ENCODE peak calls at places on chromosomes 16 and 17, in ten cellular contexts. E, M, X, T, J, Q, D, I, K and V are unnamed samples.

GRCh38 chr17:4744999-4745969 is 5.6 kb upstream of the CXCL16 start:
- DNase-seq in E (no peak), M (no peak), X (no peak), T (no peak), J (peak), Q (no peak), D (no peak), I (no peak), K (no peak), V (no peak)

GRCh38 chr16:22278841-22279240 is 18.4 kb upstream of the POLR3E start:
- DNase-seq in E (no peak), M (no peak), X (no peak), T (no peak), J (no peak), Q (no peak), D (no peak), I (no peak), K (no peak), V (no peak)

GRCh38 chr17:27381007-27381501 is 75.2 kb upstream of the KSR1 start:
- DNase-seq in E (peak), M (peak), X (peak), T (peak), J (peak), Q (peak), D (peak), I (no peak), K (peak), V (peak)

GRCh38 chr16:14177704-14178103 is 106.6 kb downstream of the MRTFB start:
- DNase-seq in E (no peak), M (no peak), X (no peak), T (no peak), J (no peak), Q (no peak), D (no peak), I (no peak), K (no peak), V (no peak)

GRCh38 chr16:9723136-9723535 is 459.1 kb downstream of the GRIN2A start:
- DNase-seq in E (no peak), M (no peak), X (no peak), T (no peak), J (no peak), Q (no peak), D (no peak), I (no peak), K (no peak), V (no peak)

GRCh38 chr16:29972992-29973383 is 680 bp upstream of the TAOK2 start:
- DNase-seq in E (no peak), M (no peak), X (no peak), T (no peak), J (no peak), Q (no peak), D (no peak), I (no peak), K (no peak), V (no peak)

GRCh38 chr16:70438325-70438982 is 446 bp downstream of the ST3GAL2 start:
- DNase-seq in E (peak), M (peak), X (no peak), T (peak), J (no peak), Q (no peak), D (no peak), I (no peak), K (no peak), V (no peak)

GRCh38 chr16:12532871-12533610 is 270.6 kb downstream of the CPPED1 start:
- DNase-seq in E (no peak), M (no peak), X (no peak), T (no peak), J (no peak), Q (no peak), D (no peak), I (no peak), K (no peak), V (no peak)

GRCh38 chr17:58487589-58488427 is at the start of gene HSF5:
- DNase-seq in E (no peak), M (no peak), X (no peak), T (no peak), J (no peak), Q (peak), D (no peak), I (no peak), K (peak), V (no peak)

GRCh38 chr17:4747847-4748246 is 8.1 kb upstream of the CXCL16 start:
- DNase-seq in E (no peak), M (no peak), X (no peak), T (no peak), J (no peak), Q (no peak), D (peak), I (no peak), K (no peak), V (no peak)

GRCh38 chr17:27293359-27293897 is 486 bp upstream of the WSB1 start:
- DNase-seq in E (peak), M (peak), X (peak), T (peak), J (no peak), Q (no peak), D (no peak), I (no peak), K (no peak), V (no peak)

GRCh38 chr17:16013943-16014407 is 14.4 kb downstream of the TTC19 start:
- DNase-seq in E (no peak), M (no peak), X (no peak), T (no peak), J (peak), Q (no peak), D (peak), I (peak), K (no peak), V (no peak)

GRCh38 chr17:47952181-47953021 is 5.3 kb downstream of the PRR15L start:
- DNase-seq in E (no peak), M (no peak), X (peak), T (no peak), J (peak), Q (peak), D (no peak), I (no peak), K (no peak), V (no peak)

DNA sequence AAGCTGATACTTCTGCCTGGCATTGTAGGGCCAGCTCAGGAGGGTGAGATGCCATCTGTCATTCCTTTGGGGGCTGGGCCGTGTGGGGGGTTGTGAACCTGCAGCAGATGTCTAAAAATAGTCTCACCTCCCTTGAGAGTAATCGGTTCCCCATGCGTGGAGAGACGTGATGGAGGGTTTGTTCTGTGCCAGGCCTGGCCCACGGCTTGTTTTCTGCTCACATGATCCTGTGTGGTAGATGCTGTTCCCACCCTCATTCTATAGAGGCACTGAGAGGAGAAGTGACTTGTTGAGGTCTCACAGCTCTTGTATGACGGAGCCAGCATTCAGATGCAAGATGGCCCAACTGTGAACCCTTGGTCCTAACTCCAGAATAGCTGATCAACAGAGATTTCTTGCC is 4.6 kb downstream of the IRF8 start:
- DNase-seq in E (no peak), M (no peak), X (no peak), T (no peak), J (no peak), Q (no peak), D (no peak), I (no peak), K (no peak), V (no peak)
- H3K4me3 ChIP-seq in E (no peak), M (no peak), X (no peak), T (no peak), J (no peak), Q (no peak), D (no peak), I (no peak), K (no peak), V (no peak)

DNA sequence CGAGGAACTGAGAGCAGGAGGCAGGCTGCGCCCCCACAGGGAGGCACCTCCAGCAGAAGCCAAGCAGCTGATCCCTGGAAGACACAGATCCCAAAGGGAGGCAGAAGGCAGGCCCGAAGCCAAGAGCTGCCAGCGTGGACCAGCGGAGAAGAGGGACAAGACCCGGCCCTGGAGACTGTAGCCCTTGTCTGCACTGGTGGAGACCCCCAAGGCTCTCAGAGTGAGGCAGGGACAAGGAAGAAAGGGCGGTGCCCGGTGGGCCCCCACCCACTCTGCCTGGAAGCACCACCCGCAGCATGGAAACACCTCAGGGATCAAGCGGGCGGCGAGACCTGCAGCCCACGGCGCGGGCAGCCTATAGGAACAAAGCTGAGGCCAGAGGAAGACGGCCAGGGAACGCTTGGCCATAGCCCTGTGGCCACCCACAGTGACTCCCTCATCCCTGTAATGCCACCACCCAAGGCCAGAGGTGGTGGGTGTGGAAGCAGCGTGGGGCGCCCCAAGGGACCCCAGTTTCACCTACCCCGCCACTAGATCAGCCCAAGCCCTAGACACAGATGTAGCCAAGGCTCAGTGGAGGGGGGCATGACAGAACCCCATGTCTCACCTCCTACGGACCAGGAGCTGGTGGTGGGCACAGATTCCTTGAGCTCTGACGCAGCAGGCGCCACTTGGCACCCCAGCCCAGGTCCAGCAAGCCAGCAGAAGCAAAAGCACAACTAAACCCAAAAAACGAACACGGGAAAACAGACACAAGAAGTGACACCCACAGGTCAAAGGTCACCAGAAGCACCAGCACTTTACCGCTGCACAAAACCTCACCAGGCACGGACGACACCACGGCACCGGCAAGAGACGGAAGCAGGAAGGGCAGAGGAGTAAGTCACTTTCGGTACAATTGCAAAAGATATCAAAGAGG is 2.9 kb upstream of the SIRT7 start:
- DNase-seq in E (no peak), M (no peak), X (no peak), T (no peak), J (no peak), Q (no peak), D (no peak), I (no peak), K (no peak), V (no peak)
- H3K4me3 ChIP-seq in E (no peak), M (no peak), X (no peak), T (no peak), J (no peak), Q (no peak), D (no peak), I (no peak), K (no peak), V (no peak)

GRCh38 chr17:76561799-76562268 is 22.0 kb downstream of the PRCD start:
- DNase-seq in E (no peak), M (no peak), X (no peak), T (no peak), J (no peak), Q (no peak), D (peak), I (no peak), K (no peak), V (no peak)
- H3K4me3 ChIP-seq in E (no peak), M (no peak), X (no peak), T (no peak), J (no peak), Q (no peak), D (no peak), I (no peak), K (no peak), V (peak)

DNA sequence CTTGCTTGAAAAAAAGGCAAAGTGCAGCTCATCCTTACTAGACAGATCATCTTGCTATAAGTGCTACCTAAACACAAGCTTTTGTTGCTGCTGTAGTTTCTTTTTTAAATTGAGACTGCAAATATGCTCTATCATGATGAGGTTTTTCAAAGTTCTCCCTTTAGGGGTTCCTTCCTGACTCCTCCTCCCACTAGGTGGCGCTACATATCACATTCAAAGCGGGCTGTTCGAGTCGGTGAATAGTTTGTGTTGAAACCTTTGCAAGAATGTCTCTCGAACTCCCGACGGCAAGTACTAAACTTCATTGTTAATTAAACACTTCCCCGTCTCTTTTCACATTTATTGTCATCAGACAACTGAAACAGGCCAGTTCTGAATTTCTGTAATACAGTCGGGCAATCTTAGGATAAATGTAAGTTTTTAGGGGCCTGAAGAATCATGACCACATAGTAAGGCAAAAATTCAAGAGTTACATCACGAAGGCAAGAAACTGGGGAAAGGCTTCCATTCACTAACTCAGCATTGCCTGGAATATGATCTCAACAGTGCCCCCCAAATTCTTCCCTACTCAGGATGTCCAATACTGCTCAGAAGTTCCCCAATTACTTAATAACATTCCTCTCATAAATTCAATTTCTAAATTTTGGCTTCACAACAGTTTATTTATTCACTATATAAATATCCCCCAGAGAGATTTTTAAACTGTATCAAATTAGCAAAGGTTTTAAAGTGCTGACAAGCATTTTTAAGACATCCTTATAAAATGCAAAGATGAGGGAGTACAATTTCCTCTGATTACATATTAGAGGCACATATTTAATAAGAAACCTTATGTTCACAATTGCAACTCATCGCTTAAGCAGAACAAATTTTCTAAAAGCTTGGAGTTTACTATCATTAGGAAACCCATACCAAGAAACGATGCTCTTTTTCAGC is 6.7 kb downstream of the HS3ST3A1 start:
- DNase-seq in E (peak), M (peak), X (peak), T (peak), J (peak), Q (peak), D (peak), I (no peak), K (peak), V (peak)
- H3K4me3 ChIP-seq in E (no peak), M (no peak), X (no peak), T (no peak), J (no peak), Q (no peak), D (peak), I (no peak), K (no peak), V (no peak)

DNA sequence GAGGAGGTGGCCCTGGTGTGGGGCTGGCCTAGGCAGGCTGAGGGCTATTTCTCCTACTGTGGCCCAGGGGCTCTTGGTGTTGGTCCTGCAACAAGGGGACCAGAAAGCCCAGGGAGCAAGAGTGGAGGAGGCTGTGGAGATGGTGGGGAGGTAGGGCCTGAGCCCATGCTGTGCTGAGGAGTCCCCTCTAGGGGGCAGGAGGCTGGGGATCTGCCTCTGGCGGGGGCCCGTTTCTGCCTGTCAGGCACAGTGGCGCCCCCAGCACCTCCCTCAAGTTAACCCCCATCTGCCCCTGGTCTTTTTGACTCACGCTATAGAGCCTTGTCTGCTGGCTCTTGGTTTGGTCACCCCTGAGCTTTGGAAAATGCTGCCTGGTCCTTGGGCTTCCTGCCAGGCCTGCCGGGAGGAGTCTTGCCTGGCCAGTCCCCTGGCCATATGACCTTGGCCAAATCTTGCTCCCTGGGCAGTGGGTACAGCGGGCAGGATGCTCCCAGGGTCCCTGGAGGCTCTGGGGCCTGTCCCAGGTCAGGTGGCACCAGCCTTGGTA is 5.9 kb downstream of the BAIAP2 start:
- DNase-seq in E (no peak), M (no peak), X (no peak), T (no peak), J (no peak), Q (no peak), D (no peak), I (no peak), K (no peak), V (no peak)
- H3K4me3 ChIP-seq in E (no peak), M (no peak), X (no peak), T (no peak), J (no peak), Q (no peak), D (no peak), I (no peak), K (no peak), V (no peak)

GRCh38 chr16:4081577-4082021 is 34.6 kb downstream of the ADCY9 start:
- DNase-seq in E (no peak), M (peak), X (no peak), T (no peak), J (no peak), Q (no peak), D (peak), I (no peak), K (no peak), V (no peak)
- H3K4me3 ChIP-seq in E (no peak), M (no peak), X (no peak), T (peak), J (no peak), Q (no peak), D (no peak), I (no peak), K (no peak), V (no peak)